ENCODE peak calls at places on chromosomes 6 and 20, in six cellular contexts. N, P, Z, T, G and U are unnamed samples.

GRCh38 chr6:17881085-17881883 is 106.2 kb downstream of the KIF13A start:
- DNase-seq in G (no peak), P (peak; percentile 21), T (no peak), Z (no peak), N (peak; percentile 85), U (no peak)

GRCh38 chr6:44076366-44077200 is 50.7 kb downstream of the MRPL14 start:
- DNase-seq in T (no peak), Z (no peak), G (no peak), P (peak; percentile 74), N (no peak), U (no peak)

GRCh38 chr6:80003841-80004198 is 629 bp upstream of the TTK start:
- DNase-seq in N (peak; percentile 79), G (peak; percentile 25), Z (no peak), T (peak; percentile 21), P (no peak), U (peak; percentile 9)

GRCh38 chr20:20317195-20318113 is 50.5 kb upstream of the INSM1 start:
- DNase-seq in G (no peak), T (no peak), Z (no peak), N (no peak), P (no peak), U (no peak)

GRCh38 chr6:135601857-135602256 is 104.3 kb upstream of the AHI1 start:
- DNase-seq in T (no peak), N (no peak), G (no peak), P (no peak), Z (no peak), U (no peak)

GRCh38 chr20:47727909-47728361 is 57.3 kb downstream of the SULF2 start:
- DNase-seq in N (peak; percentile 90), G (no peak), T (no peak), P (no peak), Z (no peak), U (no peak)

GRCh38 chr20:41344938-41345728 is 4.5 kb downstream of the LPIN3 start:
- DNase-seq in Z (no peak), G (no peak), N (peak; percentile 31), T (no peak), P (no peak), U (no peak)

GRCh38 chr6:170020041-170020583 is 268.7 kb downstream of the ERMARD start:
- DNase-seq in G (no peak), P (no peak), T (no peak), N (no peak), Z (no peak), U (no peak)

GRCh38 chr6:139295906-139296305 is 4.1 kb upstream of the TXLNB start:
- DNase-seq in P (no peak), N (no peak), G (no peak), T (no peak), Z (no peak), U (no peak)

GRCh38 chr6:93677297-93677965 is 258.1 kb upstream of the EPHA7 start:
- DNase-seq in Z (peak; percentile 2), N (no peak), G (no peak), P (no peak), T (no peak), U (no peak)

GRCh38 chr6:1388081-1388926 is 1.1 kb upstream of the FOXF2 start:
- DNase-seq in T (no peak), Z (no peak), G (no peak), N (no peak), P (no peak), U (no peak)

GRCh38 chr6:106154326-106154725 is 68.2 kb downstream of the PRDM1 start:
- DNase-seq in N (no peak), P (no peak), G (no peak), T (no peak), Z (no peak), U (no peak)

DNA sequence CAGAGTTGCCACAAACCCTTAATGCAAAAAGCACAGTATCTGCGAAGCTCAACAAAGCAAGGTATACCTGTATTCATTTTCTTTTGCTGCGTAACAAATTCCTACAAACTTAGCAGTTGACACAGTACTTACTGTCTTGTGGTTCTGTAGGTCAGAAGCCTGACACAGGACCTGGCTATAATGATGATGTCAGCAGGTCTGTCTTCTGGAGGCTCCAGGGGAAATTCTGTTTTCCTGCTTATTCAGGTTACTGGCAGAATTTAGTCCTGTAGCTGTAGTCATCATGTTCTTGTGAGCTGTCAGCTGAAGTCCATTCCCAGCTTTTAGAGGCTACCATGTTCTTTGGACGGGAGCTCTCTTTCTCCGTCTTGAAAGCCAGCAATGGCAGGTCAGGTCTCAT is 99.2 kb downstream of the HIVEP1 start:
- DNase-seq in P (no peak), G (no peak), N (no peak), Z (no peak), T (no peak), U (no peak)
- H3K4me1 ChIP-seq in P (no peaks in the 10 kb centered on the region), G (no peaks in the 10 kb centered on the region), N (peaks cover 6% of the 10 kb centered on the region), Z (peaks cover 10% of the 10 kb centered on the region), T (no peaks in the 10 kb centered on the region), U (no peaks in the 10 kb centered on the region)

GRCh38 chr6:164554700-164555479 is 754.5 kb downstream of the C6orf118 start:
- DNase-seq in N (no peak), P (no peak), T (no peak), G (no peak), Z (no peak), U (no peak)
- H3K4me1 ChIP-seq in N (no peaks in the 10 kb centered on the region), P (no peaks in the 10 kb centered on the region), T (no peaks in the 10 kb centered on the region), G (no peaks in the 10 kb centered on the region), Z (no peaks in the 10 kb centered on the region), U (no peaks in the 10 kb centered on the region)

DNA sequence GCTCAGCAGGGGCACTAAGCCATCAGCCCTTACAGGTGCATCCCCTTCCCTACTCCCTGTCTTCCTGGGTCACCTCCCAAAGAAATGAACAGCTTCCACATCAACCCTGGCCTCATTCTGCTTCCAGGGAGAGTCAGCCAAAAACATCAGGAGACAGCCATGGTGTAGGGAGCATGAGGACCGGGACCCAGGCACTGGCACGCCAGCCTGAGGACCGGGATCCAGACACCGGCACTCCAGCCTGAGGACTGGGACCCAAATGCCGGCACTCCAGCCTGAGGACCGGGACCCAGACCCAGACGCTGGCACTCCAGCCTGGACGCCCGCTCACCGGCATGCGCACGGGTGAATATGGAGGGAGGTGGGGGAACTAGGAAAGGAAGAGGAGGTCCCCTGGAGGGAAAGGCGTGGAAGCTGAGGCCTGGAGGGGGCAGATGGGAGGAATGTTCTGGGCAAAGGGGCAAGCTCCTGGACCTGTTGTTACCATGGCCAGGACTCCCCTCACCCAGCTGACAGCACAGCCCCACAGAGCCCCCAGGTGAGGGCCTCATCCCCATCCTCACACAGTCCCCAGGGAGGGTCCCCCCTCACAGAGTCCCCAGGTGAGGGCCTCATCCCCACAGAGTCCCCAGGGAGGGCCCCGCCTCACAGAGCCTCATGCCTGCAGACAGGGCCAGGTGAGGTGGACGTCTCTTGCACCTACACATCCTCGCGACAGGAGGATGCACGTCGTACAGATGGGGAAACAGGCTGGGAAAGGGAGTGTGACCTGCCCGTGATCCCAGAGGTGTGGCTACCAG is 26.0 kb upstream of the MRGBP start:
- DNase-seq in P (peak; percentile 9), G (no peak), T (no peak), Z (no peak), N (peak; percentile 68), U (no peak)
- H3K4me1 ChIP-seq in P (no peaks in the 10 kb centered on the region), G (no peaks in the 10 kb centered on the region), T (no peaks in the 10 kb centered on the region), Z (peaks cover 11% of the 10 kb centered on the region), N (no peaks in the 10 kb centered on the region), U (no peaks in the 10 kb centered on the region)

GRCh38 chr6:130936933-130937332 is 109.7 kb downstream of the SMLR1 start:
- DNase-seq in P (no peak), T (no peak), N (no peak), G (no peak), Z (no peak), U (no peak)
- H3K4me1 ChIP-seq in P (peaks cover 25% of the 10 kb centered on the region), T (no peaks in the 10 kb centered on the region), N (no peaks in the 10 kb centered on the region), G (peaks cover 10% of the 10 kb centered on the region), Z (no peaks in the 10 kb centered on the region), U (peaks cover 99% of the 10 kb centered on the region)

DNA sequence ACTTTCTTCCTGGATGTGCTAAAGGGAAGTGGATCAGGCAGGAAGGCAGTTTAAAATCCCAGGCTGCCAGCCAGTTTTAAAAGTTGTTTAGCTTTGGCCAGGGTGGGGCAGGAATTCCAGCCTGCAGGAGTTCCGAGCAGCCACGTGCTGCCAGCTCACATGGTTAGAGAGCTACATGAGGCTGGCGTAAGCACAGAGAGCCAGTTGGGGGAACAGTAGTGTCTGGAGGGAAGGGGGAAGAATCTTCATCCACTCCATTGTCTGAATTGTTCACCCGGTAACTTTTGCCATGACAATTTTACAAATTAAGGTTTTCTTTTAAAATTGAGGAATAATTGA is 12.0 kb downstream of the CDC25B start:
- DNase-seq in T (peak; percentile 91), Z (peak; percentile 86), P (peak; percentile 79), G (peak; percentile 88), N (peak; percentile 84), U (peak; percentile 87)
- H3K4me1 ChIP-seq in T (peaks cover 17% of the 10 kb centered on the region), Z (peaks cover 35% of the 10 kb centered on the region), P (peaks cover 55% of the 10 kb centered on the region), G (peaks cover 42% of the 10 kb centered on the region), N (peaks cover 12% of the 10 kb centered on the region), U (peaks cover 74% of the 10 kb centered on the region)